ENCODE peak calls at places on chromosomes 12 and 14, in seven cellular contexts. W, J, O, R, Q, T and A are unnamed samples.

GRCh38 chr12:58500399-58500798 is 419.9 kb downstream of the LRIG3 start:
- DNase-seq in W (no peak), J (no peak), O (no peak), R (no peak), Q (no peak), T (no peak), A (no peak)

GRCh38 chr12:117063162-117063911 is 35.9 kb downstream of the TESC start:
- DNase-seq in W (no peak), J (peak), O (peak), R (no peak), Q (no peak), T (no peak), A (no peak)

GRCh38 chr12:58916891-58917570 is 3.3 kb downstream of the LRIG3 start:
- DNase-seq in W (peak), J (no peak), O (no peak), R (peak), Q (no peak), T (no peak), A (peak)

GRCh38 chr12:130764475-130765185 is 48.5 kb upstream of the RIMBP2 start:
- DNase-seq in W (no peak), J (no peak), O (no peak), R (peak), Q (no peak), T (no peak), A (no peak)

GRCh38 chr12:5379737-5380496 is 52.0 kb upstream of the NTF3 start:
- DNase-seq in W (no peak), J (no peak), O (no peak), R (no peak), Q (no peak), T (no peak), A (no peak)

GRCh38 chr14:65840786-65841185 is 428.3 kb downstream of the FUT8 start:
- DNase-seq in W (no peak), J (no peak), O (no peak), R (no peak), Q (no peak), T (no peak), A (no peak)

GRCh38 chr12:59010948-59011347 is 90.6 kb upstream of the LRIG3 start:
- DNase-seq in W (no peak), J (no peak), O (no peak), R (no peak), Q (no peak), T (no peak), A (no peak)

GRCh38 chr12:91361864-91362263 is 179.2 kb upstream of the DCN start:
- DNase-seq in W (peak), J (no peak), O (no peak), R (no peak), Q (no peak), T (peak), A (no peak)

GRCh38 chr12:68352067-68352466 is 19.9 kb upstream of the MDM1 start:
- DNase-seq in W (no peak), J (no peak), O (no peak), R (no peak), Q (no peak), T (no peak), A (no peak)

GRCh38 chr12:9742665-9743064 is 9.8 kb upstream of the CLECL1 start:
- DNase-seq in W (no peak), J (no peak), O (peak), R (no peak), Q (no peak), T (no peak), A (no peak)

GRCh38 chr12:56257491-56258067 is 605 bp downstream of the ANKRD52 start:
- DNase-seq in W (peak), J (no peak), O (no peak), R (peak), Q (no peak), T (peak), A (no peak)

GRCh38 chr12:104171785-104172563 is 34.0 kb upstream of the NFYB start:
- DNase-seq in W (no peak), J (no peak), O (no peak), R (no peak), Q (no peak), T (no peak), A (no peak)

GRCh38 chr12:52434096-52434733 is at the start of gene KRT75:
- DNase-seq in W (no peak), J (no peak), O (no peak), R (peak), Q (no peak), T (no peak), A (no peak)

GRCh38 chr12:66196806-66197205 is 7.8 kb downstream of the IRAK3 start:
- DNase-seq in W (no peak), J (no peak), O (no peak), R (no peak), Q (no peak), T (no peak), A (no peak)
- H3K4me3 ChIP-seq in W (no peak), J (no peak), O (no peak), R (no peak), Q (no peak), T (no peak), A (no peak)

DNA sequence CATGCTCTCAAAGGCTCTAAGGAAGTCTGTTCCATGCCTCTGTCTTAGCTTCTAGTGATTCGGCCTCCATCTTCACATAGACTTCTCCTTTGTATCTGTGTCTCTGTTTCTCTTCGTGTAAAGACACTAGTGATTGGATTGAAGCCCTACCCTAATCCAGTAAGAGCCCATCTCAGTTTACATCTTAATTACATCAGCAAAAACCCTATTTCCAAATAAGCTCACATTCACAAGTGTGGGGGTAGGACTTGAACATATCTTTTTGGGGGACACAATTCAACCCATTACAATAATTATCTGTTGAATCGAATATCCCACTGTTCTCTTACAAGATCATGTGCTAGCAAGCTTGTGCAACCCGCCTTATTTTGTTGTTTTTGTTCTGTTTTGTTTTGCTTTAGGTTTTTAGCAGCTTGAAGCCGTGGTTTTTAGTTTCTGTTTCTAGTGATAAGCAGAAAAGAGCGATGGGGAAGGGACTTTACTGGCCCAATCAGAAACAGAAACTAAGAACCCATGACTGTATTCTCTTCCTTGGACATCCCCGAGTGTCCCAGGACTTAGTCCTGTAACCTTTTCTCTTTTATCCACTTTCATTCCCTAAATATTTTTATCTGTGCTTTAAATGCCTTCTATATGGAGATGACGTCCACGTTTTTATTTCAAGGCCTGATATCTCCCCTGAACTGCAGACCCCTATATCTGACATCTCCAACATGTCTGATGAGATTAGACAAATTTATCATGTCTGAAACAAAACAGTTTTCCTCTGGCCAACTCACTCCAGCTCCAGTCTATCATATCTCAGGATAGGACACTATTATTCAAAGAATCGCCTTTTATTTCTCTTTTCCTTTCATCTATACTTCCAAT is 353.0 kb downstream of the CCDC91 start:
- DNase-seq in W (no peak), J (no peak), O (no peak), R (no peak), Q (no peak), T (no peak), A (peak)
- H3K4me3 ChIP-seq in W (no peak), J (no peak), O (no peak), R (no peak), Q (peak), T (no peak), A (no peak)

GRCh38 chr14:52790011-52790755 is 1.2 kb downstream of the GNPNAT1 start:
- DNase-seq in W (peak), J (no peak), O (no peak), R (no peak), Q (no peak), T (no peak), A (no peak)
- H3K4me3 ChIP-seq in W (peak), J (peak), O (peak), R (peak), Q (peak), T (peak), A (peak)

DNA sequence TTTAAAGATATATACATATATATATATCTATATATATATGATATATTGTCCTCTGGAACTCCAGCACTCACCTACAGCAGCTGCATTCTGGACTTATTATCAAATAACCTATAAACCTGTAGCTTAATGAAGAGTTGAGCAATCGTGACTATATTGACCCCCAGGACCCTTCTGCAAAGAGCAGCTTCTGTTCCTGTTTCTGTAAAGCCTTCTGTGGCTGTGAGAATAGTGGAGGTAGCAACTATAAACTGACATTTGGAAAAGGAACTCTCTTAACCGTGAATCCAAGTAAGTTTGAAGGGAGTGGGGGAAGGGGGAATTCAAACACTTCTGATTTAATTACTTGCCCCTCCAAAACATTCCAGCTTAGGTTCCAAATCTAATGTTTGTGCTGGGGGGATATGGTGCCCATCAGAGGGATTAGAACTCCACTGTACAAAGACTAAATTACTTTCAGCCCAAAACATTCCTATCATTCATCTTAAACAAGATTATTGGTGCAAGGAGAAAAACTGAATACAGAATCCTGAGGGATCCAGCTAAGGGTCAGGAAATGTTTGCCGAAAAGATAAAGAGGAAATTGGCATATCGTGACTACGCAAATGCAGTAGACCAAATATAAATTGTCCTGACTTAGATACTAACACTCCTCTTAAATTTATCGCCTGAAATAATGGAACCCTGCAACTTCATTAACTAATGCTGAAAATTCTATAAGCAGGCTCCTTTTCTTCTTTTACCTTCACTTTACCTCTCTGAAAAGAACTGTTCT is 106.1 kb downstream of the DAD1 start:
- DNase-seq in W (no peak), J (no peak), O (no peak), R (no peak), Q (no peak), T (no peak), A (no peak)
- H3K4me3 ChIP-seq in W (no peak), J (no peak), O (no peak), R (no peak), Q (no peak), T (no peak), A (no peak)

GRCh38 chr12:29782285-29782820 is 1.4 kb downstream of the TMTC1 start:
- DNase-seq in W (peak), J (no peak), O (no peak), R (peak), Q (no peak), T (no peak), A (no peak)
- H3K4me3 ChIP-seq in W (peak), J (peak), O (no peak), R (peak), Q (peak), T (no peak), A (peak)

GRCh38 chr12:20602671-20603402 is 92.3 kb upstream of the SLCO1C1 start:
- DNase-seq in W (no peak), J (no peak), O (no peak), R (peak), Q (no peak), T (no peak), A (no peak)
- H3K4me3 ChIP-seq in W (no peak), J (no peak), O (no peak), R (no peak), Q (no peak), T (no peak), A (no peak)

GRCh38 chr14:54676822-54677708 is 110.1 kb downstream of the SAMD4A start:
- DNase-seq in W (peak), J (peak), O (no peak), R (peak), Q (peak), T (no peak), A (peak)

GRCh38 chr14:54672688-54673087 is 105.8 kb downstream of the SAMD4A start:
- DNase-seq in W (no peak), J (no peak), O (no peak), R (no peak), Q (no peak), T (no peak), A (no peak)

GRCh38 chr14:54674342-54674741 is 107.4 kb downstream of the SAMD4A start:
- DNase-seq in W (no peak), J (no peak), O (no peak), R (no peak), Q (no peak), T (no peak), A (no peak)

GRCh38 chr14:54673193-54674121 is 106.5 kb downstream of the SAMD4A start:
- DNase-seq in W (no peak), J (no peak), O (no peak), R (no peak), Q (no peak), T (no peak), A (no peak)

DNA sequence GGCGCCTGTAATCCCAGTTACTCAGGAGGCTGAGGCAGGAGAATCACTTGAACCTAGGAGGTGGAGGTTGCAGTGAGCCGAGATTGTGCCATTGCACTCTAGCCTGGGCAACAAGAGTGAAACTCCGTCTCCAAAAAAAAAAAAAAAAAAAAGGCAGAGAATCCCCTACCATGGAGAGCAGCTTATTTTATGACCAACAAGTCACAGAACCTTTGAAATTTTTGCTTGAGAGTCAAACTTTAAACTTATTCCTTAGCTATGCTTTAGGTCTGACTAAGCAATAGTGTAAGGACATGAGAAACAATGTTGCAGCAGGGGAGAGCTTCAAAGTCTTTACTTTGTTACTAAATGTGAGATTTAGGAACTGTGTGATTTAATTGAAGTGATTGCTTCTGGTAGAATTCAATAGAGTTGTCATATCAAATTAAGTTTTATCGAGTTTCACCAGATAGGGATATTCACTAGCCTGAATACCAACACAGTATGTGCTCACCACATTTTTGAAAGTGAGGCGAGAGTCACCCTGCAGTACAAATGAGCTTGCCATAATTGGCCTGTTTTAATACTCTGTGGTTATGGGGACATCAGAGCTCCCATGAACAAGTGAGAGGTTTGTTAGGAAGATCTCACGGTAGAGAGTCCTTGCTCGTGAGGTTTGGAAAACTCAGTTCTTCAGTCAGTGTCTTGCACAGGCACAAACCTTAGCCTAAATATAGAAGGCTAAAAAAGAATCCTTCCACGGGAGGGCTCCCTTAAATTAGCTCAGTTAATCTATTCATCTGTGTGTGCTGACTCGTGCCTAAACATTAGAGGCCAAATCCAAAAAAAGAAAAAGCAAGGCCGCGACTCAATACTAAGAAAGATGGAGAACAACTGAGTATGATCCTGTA is 108.6 kb downstream of the SAMD4A start:
- DNase-seq in W (no peak), J (no peak), O (no peak), R (no peak), Q (no peak), T (no peak), A (no peak)
- H3K4me3 ChIP-seq in W (no peak), J (no peak), O (no peak), R (no peak), Q (no peak), T (no peak), A (no peak)